ENCODE peak calls at places on chromosomes 16 and 17, in six cellular contexts. Y is thoracic aorta; S is stimulated activated CD4-positive, alpha-beta T cell treated with anti-CD3 and anti-CD28 coated beads, Interleukin-1b, Interleukin-23, amount 100 ng/mL, for 24 hours; V is neural crest cell; E is left lung; R is ascending aorta. B is an unnamed sample.

GRCh38 chr16:48081656-48082055 is 74.1 kb downstream of the ABCC12 start:
- DNase-seq in S (no peak), R (no peak), V (no peak), E (no peak), Y (no peak), B (no peak)

GRCh38 chr17:8894189-8894611 is 26.7 kb upstream of the PIK3R6 start:
- DNase-seq in R (peak), S (no peak), Y (no peak), V (no peak), E (no peak), B (peak)

GRCh38 chr17:82587234-82588086 is 60.8 kb downstream of the WDR45B start:
- DNase-seq in Y (no peak), E (no peak), R (no peak), V (no peak), S (no peak), B (no peak)

GRCh38 chr16:89001117-89002027 is 24.4 kb upstream of the CBFA2T3 start:
- DNase-seq in S (no peak), Y (no peak), V (no peak), E (no peak), R (no peak), B (peak)

GRCh38 chr17:19306160-19307111 is 56.1 kb downstream of the B9D1 start:
- DNase-seq in S (peak), E (no peak), V (no peak), R (no peak), Y (no peak), B (no peak)

GRCh38 chr16:17356243-17356933 is 114.4 kb downstream of the XYLT1 start:
- DNase-seq in Y (no peak), V (no peak), E (no peak), S (no peak), R (no peak), B (no peak)

GRCh38 chr17:15510361-15510760 is 42.9 kb upstream of the CDRT4 start:
- DNase-seq in Y (peak), S (no peak), R (peak), V (no peak), E (no peak), B (no peak)

GRCh38 chr17:44043326-44043725 is 23.1 kb downstream of the LSM12 start:
- DNase-seq in E (no peak), S (no peak), Y (no peak), V (no peak), R (no peak), B (no peak)

GRCh38 chr16:79001156-79001997 is 599.2 kb downstream of the MAF start:
- DNase-seq in E (no peak), V (no peak), R (no peak), Y (no peak), S (no peak), B (no peak)

GRCh38 chr16:25217921-25218320 is 1.2 kb downstream of the AQP8 start:
- DNase-seq in R (no peak), S (no peak), V (no peak), Y (no peak), E (no peak), B (no peak)

GRCh38 chr16:4498546-4499195 is 22.5 kb downstream of the HMOX2 start:
- DNase-seq in S (no peak), Y (no peak), V (no peak), E (no peak), R (no peak), B (no peak)

GRCh38 chr17:75783069-75783783 is 1.4 kb upstream of the UNK start:
- DNase-seq in E (no peak), V (no peak), R (no peak), S (no peak), Y (no peak), B (no peak)

GRCh38 chr17:51120357-51120738 is 320 bp downstream of the SPAG9 start:
- DNase-seq in R (no peak), V (peak), E (no peak), Y (no peak), S (no peak), B (no peak)

GRCh38 chr17:49949634-49950033 is 19.4 kb upstream of the DLX4 start:
- DNase-seq in Y (no peak), V (no peak), R (no peak), S (no peak), E (no peak), B (no peak)

GRCh38 chr16:77946834-77947233 is 75.5 kb upstream of the CLEC3A start:
- DNase-seq in V (no peak), R (no peak), S (no peak), Y (no peak), E (no peak), B (peak)

GRCh38 chr16:84735846-84736586 is 36.2 kb downstream of the USP10 start:
- DNase-seq in S (no peak), E (no peak), V (no peak), R (no peak), Y (no peak), B (no peak)

GRCh38 chr16:13083687-13084086 is 182.3 kb downstream of the SHISA9 start:
- DNase-seq in E (no peak), V (no peak), Y (no peak), R (no peak), S (no peak), B (no peak)

GRCh38 chr16:12061336-12062055 is 85.0 kb downstream of the SNX29 start:
- DNase-seq in Y (no peak), E (peak), V (no peak), R (no peak), S (no peak), B (no peak)

GRCh38 chr16:84830765-84831384 is 11.1 kb downstream of the CRISPLD2 start:
- DNase-seq in E (no peak), S (no peak), R (no peak), Y (no peak), V (no peak), B (no peak)

GRCh38 chr16:57791156-57791902 is 11.0 kb downstream of the KIFC3 start:
- DNase-seq in E (no peak), V (no peak), R (no peak), Y (no peak), S (no peak), B (no peak)

GRCh38 chr17:65556014-65556909 is 5.2 kb downstream of the AXIN2 start:
- DNase-seq in E (peak), R (peak), S (peak), V (peak), Y (no peak), B (peak)

GRCh38 chr17:80213651-80213975 is 6.5 kb downstream of the SGSH start:
- DNase-seq in E (no peak), R (no peak), S (no peak), V (no peak), Y (no peak), B (no peak)

GRCh38 chr17:28554565-28554964 is 2.1 kb upstream of the UNC119 start:
- DNase-seq in R (no peak), V (no peak), E (no peak), S (no peak), Y (no peak), B (no peak)

GRCh38 chr16:84347161-84347560 is 21.2 kb upstream of the ATP2C2 start:
- DNase-seq in E (no peak), R (no peak), V (no peak), S (no peak), Y (no peak), B (no peak)

GRCh38 chr17:36697907-36698526 is 96.6 kb downstream of the MRM1 start:
- DNase-seq in V (no peak), E (no peak), R (no peak), S (no peak), Y (no peak), B (peak)

GRCh38 chr17:62611308-62611707 is 16.2 kb upstream of the MRC2 start:
- DNase-seq in V (no peak), E (no peak), S (no peak), R (no peak), Y (no peak), B (no peak)

GRCh38 chr17:59093702-59094231 is 12.9 kb downstream of the TRIM37 start:
- DNase-seq in Y (no peak), V (no peak), R (peak), E (peak), S (no peak), B (no peak)

GRCh38 chr17:10247806-10248334 is 49.5 kb upstream of the GAS7 start:
- DNase-seq in S (no peak), E (no peak), R (peak), V (no peak), Y (no peak), B (no peak)

GRCh38 chr17:50079334-50080095 is 15.6 kb upstream of the PDK2 start:
- DNase-seq in R (no peak), V (no peak), E (no peak), Y (no peak), S (no peak), B (no peak)

GRCh38 chr16:87949071-87949744 is 2.0 kb upstream of the BANP start:
- DNase-seq in S (no peak), V (no peak), E (no peak), Y (no peak), R (no peak), B (no peak)

GRCh38 chr16:49858200-49859129 is 2.6 kb upstream of the ZNF423 start:
- DNase-seq in R (peak), V (peak), E (no peak), Y (peak), S (no peak), B (peak)

GRCh38 chr16:3065069-3065741 is at the start of gene IL32:
- DNase-seq in E (peak), V (no peak), S (peak), Y (no peak), R (peak), B (no peak)

GRCh38 chr17:14547556-14547955 is 246.7 kb downstream of the HS3ST3B1 start:
- DNase-seq in V (no peak), E (no peak), R (no peak), S (no peak), Y (no peak), B (no peak)

GRCh38 chr17:26775219-26775822 is 518.6 kb upstream of the WSB1 start:
- DNase-seq in Y (no peak), V (no peak), S (no peak), E (no peak), R (no peak), B (no peak)

GRCh38 chr17:75059369-75060345 is 12.6 kb downstream of the KCTD2 start:
- DNase-seq in E (no peak), V (no peak), S (no peak), Y (no peak), R (no peak), B (no peak)

GRCh38 chr16:8950580-8951077 is 13.1 kb downstream of the USP7 start:
- DNase-seq in E (no peak), S (no peak), R (no peak), V (no peak), Y (no peak), B (no peak)

GRCh38 chr16:9332574-9333148 is 241.2 kb downstream of the HAPSTR1 start:
- DNase-seq in R (no peak), E (no peak), V (no peak), S (no peak), Y (no peak), B (no peak)

GRCh38 chr17:38582069-38582468 is 23.7 kb downstream of the SRCIN1 start:
- DNase-seq in S (no peak), Y (no peak), R (no peak), V (no peak), E (no peak), B (no peak)

GRCh38 chr16:12092347-12092882 is 115.9 kb downstream of the SNX29 start:
- DNase-seq in V (no peak), Y (no peak), S (no peak), E (peak), R (no peak), B (no peak)

B was measured in ecto neural progenitor cell.